ENCODE peak calls at places on chromosomes 5 and 9, in ten cellular contexts. O is IMR-90; V is DMS 273 treated with DMSO at 0.1 percent for 48 hours; F is tibial artery; S is RWPE2; Y is left ventricle myocardium inferior; R is SK-N-SH; G is stimulated activated CD4-positive, alpha-beta T cell treated with anti-CD3 and anti-CD28 coated beads, Interleukin-4, amount 100 ng/mL, for 48 hours; W is NCI-H1092 treated with DMSO at 0.1 percent for 48 hours; L is activated CD4-positive, alpha-beta T cell treated with anti-CD3 and anti-CD28 coated beads, Interleukin-2, amount 50 U/mL, for 24 hours. Q is an unnamed sample.

GRCh38 chr5:94969174-94969573 is 315.7 kb downstream of the MCTP1 start:
- DNase-seq in O (peak), V (peak), F (no peak), S (no peak), Y (no peak), R (no peak), G (no peak), W (no peak), L (no peak), Q (peak)

GRCh38 chr5:113340537-113340936 is 94.3 kb downstream of the TSSK1B start:
- DNase-seq in O (no peak), V (no peak), F (no peak), S (no peak), Y (no peak), R (peak), G (no peak), W (no peak), L (no peak), Q (peak)

GRCh38 chr5:72363146-72363802 is 43.1 kb downstream of the PTCD2 start:
- DNase-seq in O (peak), V (no peak), F (no peak), S (no peak), Y (no peak), R (no peak), G (no peak), W (no peak), L (no peak), Q (peak)

GRCh38 chr5:158322620-158323019 is 463.7 kb upstream of the CLINT1 start:
- DNase-seq in O (no peak), V (no peak), F (no peak), S (no peak), Y (no peak), R (no peak), G (no peak), W (no peak), L (no peak), Q (no peak)

GRCh38 chr5:137466888-137467287 is 32.2 kb downstream of the SPOCK1 start:
- DNase-seq in O (no peak), V (no peak), F (peak), S (no peak), Y (no peak), R (no peak), G (no peak), W (no peak), L (no peak), Q (no peak)

GRCh38 chr5:40378431-40379175 is 301.1 kb upstream of the PTGER4 start:
- DNase-seq in O (no peak), V (no peak), F (no peak), S (no peak), Y (no peak), R (no peak), G (no peak), W (no peak), L (no peak), Q (no peak)

GRCh38 chr5:150112211-150113046 is 26.1 kb upstream of the CSF1R start:
- DNase-seq in O (peak), V (no peak), F (peak), S (no peak), Y (peak), R (peak), G (no peak), W (no peak), L (no peak), Q (peak)

GRCh38 chr9:129650680-129651235 is 8.8 kb upstream of the ASB6 start:
- DNase-seq in O (no peak), V (no peak), F (no peak), S (no peak), Y (no peak), R (no peak), G (no peak), W (no peak), L (no peak), Q (no peak)

GRCh38 chr9:114288233-114289051 is 34.5 kb upstream of the ORM1 start:
- DNase-seq in O (peak), V (no peak), F (peak), S (peak), Y (peak), R (no peak), G (no peak), W (no peak), L (no peak), Q (peak)

GRCh38 chr5:136703706-136704105 is 338.4 kb upstream of the TRPC7 start:
- DNase-seq in O (no peak), V (no peak), F (no peak), S (no peak), Y (no peak), R (no peak), G (no peak), W (no peak), L (no peak), Q (no peak)

GRCh38 chr5:73418244-73418691 is 30.3 kb downstream of the FOXD1 start:
- DNase-seq in O (no peak), V (no peak), F (peak), S (no peak), Y (no peak), R (no peak), G (no peak), W (peak), L (no peak), Q (no peak)

GRCh38 chr9:136949239-136949816 is 2.7 kb upstream of the LCN12 start:
- DNase-seq in O (no peak), V (no peak), F (no peak), S (peak), Y (no peak), R (no peak), G (no peak), W (peak), L (no peak), Q (no peak)

GRCh38 chr5:56918054-56918453 is 8.7 kb downstream of the SETD9 start:
- DNase-seq in O (no peak), V (no peak), F (no peak), S (no peak), Y (no peak), R (no peak), G (no peak), W (no peak), L (no peak), Q (no peak)

GRCh38 chr9:4839470-4839912 is 46.7 kb downstream of the RCL1 start:
- DNase-seq in O (peak), V (no peak), F (no peak), S (no peak), Y (no peak), R (no peak), G (no peak), W (no peak), L (no peak), Q (no peak)

GRCh38 chr5:150016537-150016936 is 16.0 kb downstream of the HMGXB3 start:
- DNase-seq in O (no peak), V (no peak), F (no peak), S (no peak), Y (no peak), R (no peak), G (no peak), W (no peak), L (no peak), Q (no peak)

GRCh38 chr5:16812448-16812847 is 123.6 kb downstream of the MYO10 start:
- DNase-seq in O (peak), V (no peak), F (no peak), S (no peak), Y (no peak), R (no peak), G (no peak), W (no peak), L (no peak), Q (no peak)

GRCh38 chr9:14278291-14278721 is 35.6 kb downstream of the NFIB start:
- DNase-seq in O (peak), V (no peak), F (no peak), S (no peak), Y (no peak), R (no peak), G (no peak), W (no peak), L (no peak), Q (peak)

GRCh38 chr9:113349434-113350337 is at the start of gene BSPRY:
- DNase-seq in O (no peak), V (no peak), F (no peak), S (no peak), Y (no peak), R (peak), G (peak), W (no peak), L (no peak), Q (no peak)

GRCh38 chr5:171757853-171758535 is 27.6 kb upstream of the SMIM23 start:
- DNase-seq in O (peak), V (no peak), F (no peak), S (no peak), Y (no peak), R (no peak), G (no peak), W (no peak), L (no peak), Q (peak)

GRCh38 chr5:1385395-1386273 is 40.7 kb upstream of the CLPTM1L start:
- DNase-seq in O (peak), V (no peak), F (peak), S (peak), Y (peak), R (peak), G (peak), W (peak), L (peak), Q (peak)

GRCh38 chr5:172007153-172007794 is 836 bp upstream of the FBXW11 start:
- DNase-seq in O (peak), V (no peak), F (no peak), S (no peak), Y (no peak), R (peak), G (no peak), W (peak), L (peak), Q (peak)

Q was measured in ELR.